ENCODE peak calls at places on chromosomes 6 and 20, in five cellular contexts. V is H9, E is neuronal stem cell, Z is trophoblast cell, I is H1. J is an unnamed sample.

GRCh38 chr6:108581237-108581931 is 20.7 kb downstream of the FOXO3 start:
- DNase-seq in I (no peak), V (no peak), E (no peak), Z (no peak), J (peak)

GRCh38 chr20:32168184-32168910 is 39.2 kb downstream of the PLAGL2 start:
- DNase-seq in I (no peak), V (peak), Z (no peak), E (no peak), J (peak)

GRCh38 chr6:109515781-109516409 is 32.9 kb upstream of the ZBTB24 start:
- DNase-seq in I (no peak), V (no peak), E (no peak), Z (no peak), J (no peak)

GRCh38 chr6:17349437-17349836 is 44.0 kb upstream of the CAP2 start:
- DNase-seq in Z (no peak), I (no peak), E (no peak), V (no peak), J (peak)

GRCh38 chr6:138909511-138909910 is 78.5 kb downstream of the REPS1 start:
- DNase-seq in I (no peak), Z (no peak), E (no peak), V (no peak), J (no peak)

GRCh38 chr6:64590965-64591364 is 955.4 kb downstream of the PHF3 start:
- DNase-seq in I (no peak), E (no peak), V (no peak), Z (no peak), J (no peak)

GRCh38 chr6:46507426-46507825 is 16.2 kb upstream of the RCAN2 start:
- DNase-seq in V (no peak), Z (no peak), E (no peak), I (no peak), J (no peak)

GRCh38 chr6:73854998-73855718 is 159.2 kb downstream of the CD109 start:
- DNase-seq in E (peak), I (no peak), V (no peak), Z (peak), J (peak)

GRCh38 chr6:77457720-77458349 is 5.5 kb downstream of the HTR1B start:
- DNase-seq in V (peak), Z (peak), E (peak), I (peak), J (peak)

GRCh38 chr6:12165297-12165696 is 124.9 kb upstream of the EDN1 start:
- DNase-seq in I (no peak), V (no peak), E (no peak), Z (no peak), J (no peak)

GRCh38 chr6:36627801-36628246 is 33.7 kb downstream of the SRSF3 start:
- DNase-seq in Z (no peak), E (no peak), V (no peak), I (no peak), J (peak)

GRCh38 chr20:13855613-13856012 is 70.8 kb downstream of the NDUFAF5 start:
- DNase-seq in I (no peak), V (no peak), E (no peak), Z (no peak), J (no peak)

GRCh38 chr20:60011512-60012507 is 53.6 kb downstream of the CDH26 start:
- DNase-seq in I (no peak), Z (no peak), E (no peak), V (no peak), J (no peak)

GRCh38 chr20:48042628-48043027 is 257.3 kb upstream of the SULF2 start:
- DNase-seq in V (no peak), I (no peak), Z (no peak), E (no peak), J (no peak)

GRCh38 chr6:100504786-100505737 is 40.3 kb upstream of the SIM1 start:
- DNase-seq in E (no peak), I (no peak), V (no peak), Z (peak), J (peak)

GRCh38 chr6:150203378-150203777 is 60.5 kb downstream of the PPP1R14C start:
- DNase-seq in Z (no peak), I (no peak), E (no peak), V (no peak), J (no peak)

GRCh38 chr6:75800133-75800532 is 51.1 kb downstream of the MYO6 start:
- DNase-seq in I (no peak), Z (no peak), E (no peak), V (no peak), J (no peak)

GRCh38 chr20:55211481-55211880 is 736.1 kb downstream of the DOK5 start:
- DNase-seq in I (no peak), Z (peak), E (no peak), V (no peak), J (no peak)

GRCh38 chr6:10140824-10141223 is 274.1 kb downstream of the TFAP2A start:
- DNase-seq in Z (no peak), I (no peak), V (no peak), E (no peak), J (no peak)

DNA sequence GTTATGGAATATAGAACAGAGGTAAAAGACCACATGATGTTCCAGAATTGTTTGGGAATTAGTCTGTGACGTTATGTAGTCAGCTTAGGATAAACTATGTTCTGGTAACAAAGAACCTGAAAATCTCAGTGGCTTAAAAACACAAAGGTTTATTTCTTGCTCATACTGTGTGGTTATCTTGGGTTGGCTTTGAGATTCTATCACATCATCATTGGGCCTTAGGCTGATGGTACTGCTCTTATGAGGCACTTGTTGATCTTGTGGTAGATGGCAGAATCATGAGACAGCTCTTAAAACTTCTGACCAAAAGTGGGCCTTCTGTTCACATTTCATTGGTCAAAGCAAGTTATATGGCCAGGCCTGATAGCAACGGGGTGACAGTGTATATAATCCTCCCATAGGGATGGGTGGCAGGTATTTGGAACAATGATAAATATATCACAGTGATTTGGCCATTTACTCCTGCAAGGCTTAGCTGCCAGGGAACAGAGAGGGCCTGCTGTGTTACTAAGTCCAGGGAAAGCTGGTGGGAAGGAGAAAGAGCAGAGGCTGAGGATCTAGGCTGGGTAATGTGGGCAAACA is 13.5 kb downstream of the DHX35 start:
- DNase-seq in I (no peak), V (no peak), Z (no peak), E (no peak), J (no peak)
- H2BK12ac ChIP-seq in I (no peak), V (no peak), Z (no peak), E (no peak), J (no peak)

GRCh38 chr20:50153500-50154377 is at the start of gene PEDS1:
- DNase-seq in E (peak), V (peak), Z (peak), I (peak), J (peak)
- H3K14ac ChIP-seq in E (peak), V (peak), Z (peak), I (no peak), J (no peak)

DNA sequence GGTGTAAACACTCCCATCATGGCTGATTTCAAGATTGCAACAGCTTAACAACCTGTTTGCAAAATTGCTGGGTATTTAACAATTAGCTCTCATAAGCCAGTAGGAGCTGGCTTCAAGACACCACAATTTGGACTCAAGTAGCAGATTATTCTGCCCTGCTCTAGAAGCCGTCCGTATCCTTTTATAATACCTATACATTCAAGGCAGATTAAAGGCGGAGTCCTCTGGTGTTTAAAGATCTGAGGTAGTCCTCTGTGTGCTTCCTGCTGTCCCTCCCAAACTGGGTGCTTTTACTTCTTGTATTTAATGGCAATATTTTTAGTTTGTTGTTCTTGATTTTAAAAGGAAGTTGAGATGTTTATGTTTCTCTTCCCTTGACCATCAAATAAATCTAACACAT is 62.2 kb upstream of the SOX4 start:
- DNase-seq in V (no peak), Z (no peak), I (no peak), E (no peak), J (no peak)
- H2BK12ac ChIP-seq in V (no peak), Z (no peak), I (no peak), E (no peak), J (no peak)

DNA sequence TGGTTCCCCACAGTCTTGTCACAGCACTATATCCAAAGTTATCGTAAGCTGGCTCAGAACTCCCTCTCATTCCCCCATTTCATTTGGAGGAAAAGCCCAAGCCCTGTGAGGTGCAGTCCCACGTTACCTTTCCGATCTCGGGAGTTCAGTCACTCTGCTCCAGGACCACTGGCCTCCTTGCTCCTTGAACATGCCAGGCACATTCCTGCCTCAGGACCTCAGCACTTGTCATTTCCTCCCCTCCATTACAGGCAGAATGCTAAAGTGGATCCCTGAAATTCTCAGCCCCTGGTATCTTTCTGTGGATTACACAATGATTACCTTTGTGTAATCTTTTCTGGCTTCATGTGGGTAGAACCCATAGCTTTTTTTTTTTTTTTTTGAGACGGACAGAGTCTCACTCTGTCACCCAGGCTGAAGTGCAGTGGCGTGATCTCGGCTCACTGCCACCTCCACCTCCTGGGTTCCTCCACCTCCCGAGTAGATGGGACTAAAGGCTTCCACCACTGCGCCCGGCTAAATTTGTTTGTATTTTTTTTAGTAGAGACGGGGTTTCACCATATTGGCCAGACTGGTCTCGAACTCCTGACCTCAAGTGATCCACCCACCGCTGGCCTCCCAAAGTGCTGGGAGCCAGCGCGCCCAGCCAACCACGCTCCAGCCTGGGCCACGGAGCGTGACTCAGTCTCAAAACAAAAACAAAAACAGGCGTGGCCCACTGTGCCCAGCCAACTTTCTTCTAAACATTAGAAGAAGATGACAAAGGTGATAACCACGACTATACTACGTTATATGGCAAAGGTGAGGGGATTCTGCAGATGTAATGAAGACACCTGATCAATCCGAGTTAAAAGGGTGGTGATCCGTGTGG is 4.0 kb upstream of the OXT start:
- DNase-seq in I (no peak), E (no peak), V (no peak), Z (peak), J (no peak)
- H3K14ac ChIP-seq in I (no peak), E (no peak), V (no peak), Z (no peak), J (no peak)

GRCh38 chr6:166693880-166694279 is 66.8 kb upstream of the RPS6KA2 start:
- DNase-seq in V (no peak), E (no peak), I (no peak), Z (no peak), J (no peak)
- H2BK12ac ChIP-seq in V (no peak), E (no peak), I (no peak), Z (peak), J (no peak)

GRCh38 chr6:166010585-166010984 is 157.1 kb downstream of the TBXT start:
- DNase-seq in Z (no peak), V (no peak), E (no peak), I (no peak), J (no peak)

GRCh38 chr6:166010136-166010535 is 157.5 kb downstream of the TBXT start:
- DNase-seq in I (no peak), E (no peak), V (no peak), Z (no peak), J (no peak)

GRCh38 chr6:166007349-166008263 is 160.0 kb downstream of the TBXT start:
- DNase-seq in E (no peak), Z (no peak), I (no peak), V (no peak), J (peak)

GRCh38 chr6:166009385-166010031 is 158.1 kb downstream of the TBXT start:
- DNase-seq in E (no peak), I (no peak), V (no peak), Z (no peak), J (no peak)

DNA sequence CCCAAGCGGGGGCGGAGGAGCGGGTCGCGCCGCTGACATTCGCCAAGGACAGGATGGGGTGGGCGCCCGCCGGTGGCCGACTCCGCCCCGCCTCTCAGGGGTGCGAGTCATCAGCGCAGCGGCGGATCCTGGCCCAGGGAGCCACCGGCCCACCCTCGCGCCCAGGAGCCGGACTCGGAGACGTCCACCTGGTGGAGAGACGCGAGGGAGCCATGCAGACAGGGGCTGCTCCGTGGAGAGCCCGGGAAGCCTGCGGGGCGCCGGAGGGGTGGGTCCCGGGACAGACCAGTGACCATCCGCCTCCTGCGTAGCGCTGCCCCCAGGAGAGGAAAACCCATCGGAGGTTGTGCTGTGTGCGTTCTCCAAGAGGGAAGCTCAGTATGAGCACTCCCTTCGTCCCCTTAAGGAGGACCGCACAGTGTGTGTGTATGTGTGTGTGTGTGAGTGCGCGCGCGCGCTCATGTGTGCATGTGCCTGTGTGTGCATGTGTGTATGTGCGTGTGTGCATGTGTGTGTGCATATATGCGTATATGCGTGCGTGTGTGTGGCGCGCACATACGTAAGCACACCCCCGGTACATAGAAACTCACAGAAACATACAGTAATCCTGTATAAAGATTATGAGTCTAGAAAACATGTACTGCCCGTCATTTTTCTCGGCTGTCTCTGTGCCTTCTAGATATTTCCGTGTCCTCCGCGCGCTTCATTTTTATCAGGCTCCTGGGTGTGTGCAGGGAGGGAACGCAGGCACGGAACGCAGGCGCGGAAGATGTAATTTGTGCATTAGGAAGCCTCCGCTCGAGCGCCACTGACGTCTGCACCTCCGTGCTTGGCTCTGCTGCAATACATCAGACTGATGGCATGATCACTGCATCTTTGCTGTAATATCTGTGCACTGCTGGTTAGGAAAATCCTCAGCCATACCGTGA is 158.9 kb downstream of the TBXT start:
- DNase-seq in I (peak), V (peak), E (no peak), Z (no peak), J (peak)
- H3K14ac ChIP-seq in I (no peak), V (no peak), E (peak), Z (no peak), J (no peak)

GRCh38 chr20:20207291-20207690 is 155.0 kb downstream of the CFAP61 start:
- DNase-seq in E (no peak), Z (peak), V (peak), I (no peak), J (no peak)

GRCh38 chr20:20207872-20208271 is 155.5 kb downstream of the CFAP61 start:
- DNase-seq in I (no peak), E (no peak), Z (no peak), V (no peak), J (no peak)

GRCh38 chr20:20205862-20206236 is 153.5 kb downstream of the CFAP61 start:
- DNase-seq in V (no peak), I (no peak), Z (no peak), E (no peak), J (no peak)

GRCh38 chr20:20205141-20205861 is 153.0 kb downstream of the CFAP61 start:
- DNase-seq in V (no peak), E (no peak), Z (no peak), I (no peak), J (no peak)

GRCh38 chr20:20206788-20207187 is 154.5 kb downstream of the CFAP61 start:
- DNase-seq in I (no peak), E (no peak), V (no peak), Z (no peak), J (no peak)
- H2BK12ac ChIP-seq in I (no peak), E (no peak), V (no peak), Z (no peak), J (no peak)

GRCh38 chr6:170480045-170480714 is 72.9 kb downstream of the PSMB1 start:
- DNase-seq in I (no peak), Z (no peak), V (peak), E (no peak), J (no peak)
- H3K14ac ChIP-seq in I (no peak), Z (no peak), V (no peak), E (no peak), J (no peak)

GRCh38 chr20:58099291-58099915 is 129.1 kb downstream of the ANKRD60 start:
- DNase-seq in V (no peak), E (no peak), I (peak), Z (no peak), J (no peak)
- H2BK12ac ChIP-seq in V (no peak), E (no peak), I (no peak), Z (no peak), J (no peak)

GRCh38 chr6:111478749-111479148 is 4.3 kb downstream of the REV3L start:
- DNase-seq in I (no peak), Z (peak), E (peak), V (no peak), J (peak)
- H3K14ac ChIP-seq in I (no peak), Z (no peak), E (no peak), V (no peak), J (no peak)